ENCODE peak calls at places on chromosomes 7 and 10, in eight cellular contexts. O is adipocyte, G is HT1080, F is heart right ventricle, Y is SK-MEL-5, C is tibial artery, D is GM12891, A is fibroblast of villous mesenchyme. P is an unnamed sample.

GRCh38 chr7:117011419-117012260 is 58.3 kb downstream of the ST7 start:
- DNase-seq in O (no peak), G (no peak), F (no peak), Y (no peak), C (no peak), D (no peak), A (no peak), P (no peak)

GRCh38 chr7:134513169-134513752 is 14.1 kb upstream of the AKR1B10 start:
- DNase-seq in O (peak), G (peak), F (peak), Y (peak), C (no peak), D (peak), A (peak), P (no peak)

GRCh38 chr7:123718773-123719480 is 29.9 kb downstream of the WASL start:
- DNase-seq in O (no peak), G (no peak), F (no peak), Y (no peak), C (no peak), D (no peak), A (no peak), P (no peak)

GRCh38 chr7:131633342-131633843 is 77.0 kb upstream of the PODXL start:
- DNase-seq in O (peak), G (peak), F (no peak), Y (no peak), C (no peak), D (no peak), A (peak), P (peak)

GRCh38 chr7:76220185-76221057 is 18.7 kb downstream of the SRRM3 start:
- DNase-seq in O (peak), G (peak), F (no peak), Y (peak), C (no peak), D (no peak), A (peak), P (no peak)

GRCh38 chr7:94127026-94127425 is 122.9 kb upstream of the BET1 start:
- DNase-seq in O (peak), G (no peak), F (no peak), Y (no peak), C (no peak), D (no peak), A (peak), P (no peak)

GRCh38 chr7:78769551-78770101 is 683.8 kb downstream of the MAGI2 start:
- DNase-seq in O (peak), G (peak), F (no peak), Y (peak), C (no peak), D (no peak), A (no peak), P (no peak)

GRCh38 chr10:104251443-104251842 is 3.2 kb upstream of the GSTO1 start:
- DNase-seq in O (no peak), G (no peak), F (no peak), Y (no peak), C (no peak), D (no peak), A (no peak), P (no peak)

GRCh38 chr7:12403287-12404181 is at the start of gene VWDE:
- DNase-seq in O (peak), G (peak), F (peak), Y (no peak), C (no peak), D (peak), A (peak), P (no peak)

GRCh38 chr10:106705576-106706526 is 458.7 kb downstream of the SORCS1 start:
- DNase-seq in O (peak), G (peak), F (peak), Y (peak), C (peak), D (peak), A (peak), P (peak)

GRCh38 chr7:131010714-131011436 is 276.9 kb upstream of the KLF14 start:
- DNase-seq in O (peak), G (no peak), F (no peak), Y (peak), C (no peak), D (no peak), A (peak), P (no peak)

GRCh38 chr7:87312215-87312865 is 33.1 kb upstream of the CROT start:
- DNase-seq in O (peak), G (peak), F (no peak), Y (peak), C (no peak), D (peak), A (peak), P (peak)

GRCh38 chr7:191105-192034 is 1.0 kb upstream of the FAM20C start:
- DNase-seq in O (peak), G (peak), F (peak), Y (no peak), C (peak), D (no peak), A (peak), P (peak)